ENCODE peak calls at places on chromosomes 2 and 18, in five cellular contexts. R, D, J, H and U are unnamed samples.

GRCh38 chr2:172571245-172571644 is 15.4 kb downstream of the PDK1 start:
- DNase-seq in R (no peak), D (no peak), J (no peak), H (no peak), U (no peak)

GRCh38 chr2:22901471-22901870 is 483.5 kb upstream of the KLHL29 start:
- DNase-seq in R (no peak), D (no peak), J (no peak), H (no peak), U (no peak)

GRCh38 chr18:49050462-49050861 is 99.7 kb upstream of the SMAD7 start:
- DNase-seq in R (no peak), D (no peak), J (no peak), H (no peak), U (no peak)

GRCh38 chr2:234735829-234736228 is 216.0 kb upstream of the SH3BP4 start:
- DNase-seq in R (no peak), D (no peak), J (no peak), H (no peak), U (no peak)

GRCh38 chr2:241545523-241546473 is 12.7 kb upstream of the BOK start:
- DNase-seq in R (no peak), D (no peak), J (no peak), H (no peak), U (peak)

GRCh38 chr2:191180712-191181111 is 29.9 kb upstream of the STAT4 start:
- DNase-seq in R (no peak), D (no peak), J (no peak), H (no peak), U (no peak)

GRCh38 chr18:51654441-51655326 is 457.2 kb upstream of the MEX3C start:
- DNase-seq in R (no peak), D (no peak), J (no peak), H (no peak), U (no peak)

GRCh38 chr18:3163968-3164367 is 55.8 kb downstream of the MYOM1 start:
- DNase-seq in R (no peak), D (no peak), J (no peak), H (no peak), U (no peak)

GRCh38 chr2:240655931-240656886 is 26.5 kb downstream of the AQP12B start:
- DNase-seq in R (peak), D (no peak), J (no peak), H (no peak), U (no peak)

GRCh38 chr2:1803217-1804115 is 59.2 kb upstream of the PXDN start:
- DNase-seq in R (no peak), D (no peak), J (no peak), H (no peak), U (peak)